ENCODE peak calls at places on chromosomes 4 and X, in nine cellular contexts. F is A673, U is MM.1S, I is epithelial cell of esophagus, B is kidney, R is breast epithelium, L is upper lobe of right lung, S is fibroblast of mammary gland, C is astrocyte of the spinal cord. T is an unnamed sample.
A peak's percentile ranks its signal among the peaks of the same experiment; 100 is the strongest.

GRCh38 chr4:122045533-122045932 is 93.7 kb upstream of the TRPC3 start:
- DNase-seq in L (peak; percentile 70), R (no peak), C (peak; percentile 93), I (peak; percentile 96), U (no peak), B (no peak), S (peak; percentile 94), F (peak; percentile 99), T (peak; percentile 85)

GRCh38 chr4:4564522-4564921 is 22.7 kb upstream of the STX18 start:
- DNase-seq in C (no peak), B (no peak), L (no peak), R (no peak), U (no peak), S (no peak), I (no peak), F (no peak), T (no peak)

GRCh38 chr4:55121246-55121645 is 4.1 kb downstream of the KDR start:
- DNase-seq in L (no peak), C (no peak), F (no peak), U (no peak), I (no peak), S (peak; percentile 6), B (no peak), R (no peak), T (no peak)

GRCh38 chr4:24747234-24747975 is 48.0 kb upstream of the SOD3 start:
- DNase-seq in C (no peak), U (no peak), R (no peak), I (no peak), F (no peak), S (no peak), L (no peak), B (no peak), T (no peak)

GRCh38 chr4:22778547-22779163 is 85.9 kb downstream of the GBA3 start:
- DNase-seq in F (no peak), U (no peak), R (no peak), L (no peak), S (no peak), I (no peak), C (no peak), B (peak; percentile 71), T (no peak)

GRCh38 chr4:98571161-98571786 is 87.1 kb downstream of the TSPAN5 start:
- DNase-seq in S (no peak), U (no peak), B (no peak), F (no peak), R (no peak), L (no peak), I (no peak), C (no peak), T (no peak)

GRCh38 chrX:72358313-72358712 is 52.6 kb upstream of the CITED1 start:
- DNase-seq in R (no peak), U (no peak), L (no peak), B (no peak), I (peak; percentile 53), S (peak; percentile 57), C (no peak), F (no peak), T (peak; percentile 3)

GRCh38 chr4:8919651-8920288 is 48.1 kb upstream of the HMX1 start:
- DNase-seq in S (no peak), B (peak; percentile 64), U (no peak), C (no peak), R (no peak), F (no peak), L (no peak), I (no peak), T (no peak)

GRCh38 chr4:39056023-39056422 is 6.0 kb upstream of the KLHL5 start:
- DNase-seq in L (no peak), C (no peak), R (no peak), B (no peak), F (no peak), I (no peak), U (no peak), S (no peak), T (no peak)

GRCh38 chr4:122065149-122065548 is 87.0 kb upstream of the BLTP1 start:
- DNase-seq in U (no peak), S (no peak), R (no peak), L (no peak), I (no peak), B (no peak), C (no peak), F (no peak), T (no peak)

GRCh38 chr4:168645933-168646768 is 149.3 kb downstream of the PALLD start:
- DNase-seq in R (no peak), I (no peak), B (no peak), U (no peak), C (no peak), L (no peak), F (peak; percentile 51), S (no peak), T (no peak)

GRCh38 chr4:33864290-33864859 is 2379.9 kb downstream of the ARAP2 start:
- DNase-seq in U (no peak), I (no peak), B (peak; percentile 45), C (no peak), S (no peak), F (no peak), L (no peak), R (no peak), T (no peak)

GRCh38 chr4:73832651-73833237 is 3.7 kb upstream of the CXCL6 start:
- DNase-seq in C (peak; percentile 74), F (no peak), S (peak; percentile 68), L (no peak), R (no peak), B (no peak), U (no peak), I (peak; percentile 22), T (no peak)

GRCh38 chr4:80077639-80078038 is 4.6 kb upstream of the ANTXR2 start:
- DNase-seq in F (no peak), R (no peak), B (no peak), S (peak; percentile 49), U (no peak), I (peak; percentile 82), L (no peak), C (no peak), T (no peak)

GRCh38 chr4:77699731-77700210 is 94.2 kb downstream of the CXCL13 start:
- DNase-seq in B (no peak), S (peak; percentile 90), I (peak; percentile 82), U (no peak), R (no peak), C (peak; percentile 94), L (no peak), F (peak; percentile 1), T (peak; percentile 77)

GRCh38 chr4:100630341-100630740 is 112.5 kb upstream of the EMCN start:
- DNase-seq in U (no peak), C (no peak), B (no peak), R (no peak), F (no peak), I (no peak), L (no peak), S (no peak), T (no peak)

GRCh38 chr4:59841698-59842097 is 1358.4 kb upstream of the ADGRL3 start:
- DNase-seq in L (no peak), R (no peak), S (no peak), U (no peak), C (no peak), B (no peak), F (no peak), I (no peak), T (no peak)

GRCh38 chr4:3387943-3388348 is 53.8 kb upstream of the HGFAC start:
- DNase-seq in F (peak; percentile 29), U (no peak), I (peak; percentile 84), L (peak; percentile 90), R (peak; percentile 68), S (peak; percentile 22), C (peak; percentile 19), B (peak; percentile 97), T (peak; percentile 69)

GRCh38 chr4:3387154-3387942 is 54.4 kb upstream of the HGFAC start:
- DNase-seq in F (no peak), I (peak; percentile 31), U (no peak), R (no peak), B (peak; percentile 55), L (no peak), C (no peak), S (no peak), T (no peak)

GRCh38 chr4:3388461-3389185 is 53.1 kb upstream of the HGFAC start:
- DNase-seq in U (no peak), L (peak; percentile 67), S (peak; percentile 77), C (peak; percentile 65), I (peak; percentile 85), F (peak; percentile 24), R (no peak), B (no peak), T (peak; percentile 88)

GRCh38 chr4:3389879-3390840 is 51.6 kb upstream of the HGFAC start:
- DNase-seq in R (no peak), I (peak; percentile 46), U (no peak), S (no peak), C (no peak), B (peak; percentile 82), L (no peak), F (no peak), T (no peak)

GRCh38 chr4:3389186-3389878 is 52.4 kb upstream of the HGFAC start:
- DNase-seq in R (no peak), L (peak; percentile 65), I (no peak), S (no peak), C (no peak), B (peak; percentile 74), F (no peak), U (no peak), T (no peak)
- H3K4me3 ChIP-seq in R (peak overlapping the region; percentile 35), L (peak overlapping the region; percentile 45), I (peak overlapping the region; percentile 73), S (peak overlapping the region; percentile 32), C (peak overlapping the region; percentile 16), B (peak overlapping the region; percentile 49), F (no peak overlapping the region), U (no peak overlapping the region), T (peak overlapping the region; percentile 76)

GRCh38 chr4:156970501-156971167 is 965 bp downstream of the PDGFC start:
- DNase-seq in U (peak; percentile 55), I (peak; percentile 80), B (peak; percentile 90), F (peak; percentile 86), S (peak; percentile 59), C (no peak), L (peak; percentile 85), R (peak; percentile 57), T (peak; percentile 86)
- H3K4me3 ChIP-seq in U (peak overlapping the region; percentile 69), I (peak overlapping the region; percentile 87), B (peak overlapping the region; percentile 84), F (peak overlapping the region; percentile 82), S (peak overlapping the region; percentile 83), C (peak overlapping the region; percentile 60), L (peak overlapping the region; percentile 70), R (peak overlapping the region; percentile 85), T (peak overlapping the region; percentile 86)

GRCh38 chrX:30572678-30573077 is 4.9 kb downstream of the TASL start:
- DNase-seq in I (no peak), B (no peak), U (no peak), R (no peak), C (no peak), S (no peak), L (no peak), F (no peak), T (no peak)
- H3K4me3 ChIP-seq in I (no peak overlapping the region), B (no peak overlapping the region), U (peak overlapping the region; percentile 46), R (no peak overlapping the region), C (no peak overlapping the region), S (no peak overlapping the region), L (no peak overlapping the region), F (no peak overlapping the region), T (no peak overlapping the region)

DNA sequence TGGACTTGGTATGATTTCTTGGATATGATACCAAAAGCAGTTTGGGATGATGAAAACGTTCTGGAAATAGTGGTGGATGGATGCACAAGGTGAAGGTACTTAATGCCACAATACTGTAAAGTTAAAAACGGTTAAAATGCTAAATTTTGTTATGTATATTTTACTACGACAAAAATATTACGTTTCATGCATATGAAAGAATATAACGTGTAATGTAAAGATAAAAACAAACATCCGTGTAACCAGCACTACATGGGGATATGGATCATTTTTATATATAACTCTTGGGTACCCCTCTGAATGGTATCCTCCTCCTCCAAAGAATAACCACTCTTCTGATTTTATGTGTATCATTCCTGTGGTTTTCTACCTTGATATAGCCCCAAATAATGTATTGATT is 862 bp upstream of the CENPU start:
- DNase-seq in B (no peak), S (no peak), F (no peak), L (no peak), C (no peak), U (no peak), R (no peak), I (no peak), T (no peak)
- H3K4me3 ChIP-seq in B (peak overlapping the region; percentile 90), S (peak overlapping the region; percentile 80), F (peak overlapping the region; percentile 74), L (no peak overlapping the region), C (peak overlapping the region; percentile 93), U (peak overlapping the region; percentile 97), R (peak overlapping the region; percentile 85), I (peak overlapping the region; percentile 90), T (peak overlapping the region; percentile 99)